ENCODE peak calls at places on chromosomes 11 and 22, in eight cellular contexts. F is GM23248, D is mesendoderm, H is neural progenitor cell, U is left lung, O is AG10803, A is tibial artery, W is cardiac muscle cell. I is an unnamed sample.

GRCh38 chr22:33013531-33014162 is 44.5 kb downstream of the SYN3 start:
- DNase-seq in F (no peak), D (no peak), H (no peak), U (no peak), O (no peak), A (no peak), W (no peak), I (no peak)

GRCh38 chr11:29200776-29201574 is 815.9 kb downstream of the KCNA4 start:
- DNase-seq in F (no peak), D (no peak), H (no peak), U (no peak), O (no peak), A (no peak), W (no peak), I (no peak)

GRCh38 chr11:12914401-12914912 is 94.7 kb upstream of the RASSF10 start:
- DNase-seq in F (peak), D (peak), H (peak), U (peak), O (peak), A (peak), W (peak), I (no peak)

GRCh38 chr11:5564259-5565019 is 16.1 kb upstream of the OR52H1 start:
- DNase-seq in F (peak), D (peak), H (no peak), U (no peak), O (peak), A (no peak), W (no peak), I (no peak)

GRCh38 chr22:46661221-46661851 is 41.1 kb downstream of the GRAMD4 start:
- DNase-seq in F (peak), D (no peak), H (no peak), U (peak), O (no peak), A (no peak), W (peak), I (peak)

GRCh38 chr11:44623321-44623715 is 57.9 kb downstream of the CD82 start:
- DNase-seq in F (no peak), D (no peak), H (no peak), U (peak), O (no peak), A (no peak), W (no peak), I (no peak)

GRCh38 chr22:41844513-41844912 is 11.6 kb downstream of the SREBF2 start:
- DNase-seq in F (no peak), D (no peak), H (no peak), U (no peak), O (no peak), A (no peak), W (no peak), I (no peak)

GRCh38 chr11:118126082-118126838 is 26.4 kb downstream of the SCN4B start:
- DNase-seq in F (no peak), D (peak), H (no peak), U (no peak), O (no peak), A (no peak), W (no peak), I (no peak)

GRCh38 chr22:49212002-49212401 is 615.7 kb downstream of the BRD1 start:
- DNase-seq in F (no peak), D (no peak), H (no peak), U (no peak), O (no peak), A (peak), W (no peak), I (no peak)

GRCh38 chr11:792535-792821 is 2.6 kb upstream of the CEND1 start:
- DNase-seq in F (no peak), D (no peak), H (no peak), U (no peak), O (no peak), A (no peak), W (no peak), I (no peak)

GRCh38 chr22:45804319-45804985 is 132.8 kb downstream of the ATXN10 start:
- DNase-seq in F (peak), D (no peak), H (no peak), U (no peak), O (peak), A (no peak), W (peak), I (no peak)

GRCh38 chr11:17839973-17840611 is 105.5 kb downstream of the KCNC1 start:
- DNase-seq in F (no peak), D (no peak), H (no peak), U (no peak), O (no peak), A (no peak), W (no peak), I (no peak)

GRCh38 chr22:17780741-17781318 is 6.6 kb upstream of the BID start:
- DNase-seq in F (no peak), D (no peak), H (no peak), U (peak), O (no peak), A (no peak), W (no peak), I (no peak)

GRCh38 chr11:2921742-2922493 is 7.3 kb downstream of the PHLDA2 start:
- DNase-seq in F (no peak), D (no peak), H (no peak), U (peak), O (no peak), A (no peak), W (no peak), I (no peak)

GRCh38 chr11:62791501-62792192 is at the start of gene TMEM223:
- DNase-seq in F (peak), D (peak), H (peak), U (peak), O (peak), A (peak), W (peak), I (peak)

GRCh38 chr11:113951487-113951886 is 23.4 kb upstream of the HTR3A start:
- DNase-seq in F (no peak), D (peak), H (peak), U (no peak), O (no peak), A (no peak), W (no peak), I (no peak)

GRCh38 chr11:926341-926916 is 759 bp downstream of the AP2A2 start:
- DNase-seq in F (peak), D (peak), H (peak), U (peak), O (peak), A (peak), W (peak), I (no peak)

GRCh38 chr11:46357483-46357936 is 10.2 kb downstream of the DGKZ start:
- DNase-seq in F (no peak), D (peak), H (no peak), U (peak), O (no peak), A (no peak), W (no peak), I (no peak)

GRCh38 chr11:47124675-47125074 is 52.0 kb downstream of the ARFGAP2 start:
- DNase-seq in F (no peak), D (no peak), H (no peak), U (no peak), O (no peak), A (no peak), W (no peak), I (no peak)

GRCh38 chr11:128696930-128697329 is 3.1 kb downstream of the FLI1 start:
- DNase-seq in F (no peak), D (no peak), H (no peak), U (no peak), O (no peak), A (no peak), W (no peak), I (no peak)

GRCh38 chr11:128694618-128695481 is 978 bp downstream of the FLI1 start:
- DNase-seq in F (peak), D (peak), H (peak), U (peak), O (no peak), A (no peak), W (no peak), I (no peak)

GRCh38 chr11:128697645-128698174 is 3.8 kb downstream of the FLI1 start:
- DNase-seq in F (no peak), D (no peak), H (no peak), U (no peak), O (no peak), A (no peak), W (no peak), I (no peak)

GRCh38 chr11:128692750-128693578 is 908 bp upstream of the FLI1 start:
- DNase-seq in F (peak), D (peak), H (peak), U (peak), O (peak), A (no peak), W (peak), I (no peak)

DNA sequence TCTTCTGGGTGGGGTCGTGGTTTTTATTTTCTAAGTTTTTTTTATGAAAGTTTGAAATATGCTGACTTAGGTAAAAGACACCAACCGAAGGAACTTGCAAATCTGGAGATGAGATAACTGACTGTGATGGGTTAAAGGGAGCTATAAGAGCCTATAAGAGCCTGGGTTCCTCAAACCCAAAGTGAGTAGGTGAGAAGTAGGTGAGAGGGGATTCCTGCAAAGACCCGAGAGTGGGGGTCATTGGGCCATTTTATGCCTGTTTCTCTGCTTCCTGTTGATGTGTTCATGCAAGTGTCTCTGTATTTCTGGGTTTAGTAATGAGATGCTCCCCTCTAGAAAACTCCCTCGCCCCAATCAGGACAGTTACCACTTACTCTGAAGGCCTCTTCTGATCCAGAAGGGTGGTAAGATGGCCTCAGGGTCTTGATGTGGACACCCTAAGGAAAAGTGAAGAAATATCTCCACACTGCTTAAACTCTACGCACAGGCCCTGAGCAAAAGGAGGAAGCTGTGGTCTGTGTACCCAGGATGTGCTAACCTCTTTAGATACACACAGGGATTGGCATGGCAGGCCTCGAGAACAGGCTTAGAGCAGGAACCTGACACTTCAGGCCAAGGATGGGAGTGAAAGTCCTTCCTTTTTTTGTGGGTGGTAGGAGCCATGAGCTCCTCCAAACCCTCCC is 1.8 kb downstream of the FLI1 start:
- DNase-seq in F (peak), D (no peak), H (no peak), U (no peak), O (no peak), A (peak), W (peak), I (peak)
- H3K4me3 ChIP-seq in F (peak), D (no peak), H (peak), U (peak), O (peak), A (peak), W (peak), I (peak)

DNA sequence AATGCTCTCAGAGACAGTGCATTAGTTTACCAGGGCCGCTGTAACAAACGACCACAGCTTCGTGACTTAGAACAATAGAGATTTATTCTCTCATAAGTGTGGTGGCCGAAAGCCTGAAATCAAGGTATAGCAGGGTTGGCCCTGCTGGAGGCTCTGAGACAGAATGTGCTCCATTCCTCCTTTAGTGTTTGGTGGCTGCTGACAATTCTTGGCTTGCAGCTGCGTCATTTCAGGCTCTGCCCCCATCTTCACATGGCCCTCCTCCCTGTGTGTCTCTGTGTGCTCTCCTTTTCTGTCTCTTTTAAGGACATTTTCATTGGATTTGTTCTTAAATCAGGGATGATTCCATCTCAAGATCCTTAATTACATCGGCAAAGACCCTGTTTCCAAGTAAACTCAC is 10.3 kb upstream of the APOL6 start:
- DNase-seq in F (peak), D (no peak), H (no peak), U (no peak), O (peak), A (no peak), W (peak), I (no peak)
- H3K4me3 ChIP-seq in F (no peak), D (no peak), H (no peak), U (no peak), O (peak), A (no peak), W (no peak), I (no peak)

GRCh38 chr11:69650832-69651344 is 9.9 kb downstream of the CCND1 start:
- DNase-seq in F (no peak), D (no peak), H (no peak), U (peak), O (no peak), A (no peak), W (no peak), I (no peak)

GRCh38 chr11:69651834-69652620 is 11.1 kb downstream of the CCND1 start:
- DNase-seq in F (no peak), D (no peak), H (no peak), U (peak), O (no peak), A (no peak), W (no peak), I (no peak)

GRCh38 chr11:69648679-69649575 is 8.0 kb downstream of the CCND1 start:
- DNase-seq in F (peak), D (no peak), H (no peak), U (no peak), O (no peak), A (no peak), W (no peak), I (no peak)

GRCh38 chr11:69649576-69649900 is 8.6 kb downstream of the CCND1 start:
- DNase-seq in F (no peak), D (no peak), H (no peak), U (no peak), O (no peak), A (no peak), W (no peak), I (no peak)

GRCh38 chr11:69650081-69650831 is 9.3 kb downstream of the CCND1 start:
- DNase-seq in F (peak), D (no peak), H (no peak), U (peak), O (peak), A (no peak), W (no peak), I (no peak)
- H3K4me3 ChIP-seq in F (no peak), D (no peak), H (no peak), U (no peak), O (no peak), A (no peak), W (no peak), I (no peak)

GRCh38 chr11:68254421-68254820 is 17.4 kb downstream of the C11orf24 start:
- DNase-seq in F (no peak), D (no peak), H (no peak), U (no peak), O (no peak), A (no peak), W (no peak), I (no peak)

GRCh38 chr11:68253682-68254081 is 18.1 kb downstream of the C11orf24 start:
- DNase-seq in F (no peak), D (no peak), H (no peak), U (no peak), O (no peak), A (no peak), W (no peak), I (no peak)

GRCh38 chr11:68255526-68255925 is 16.2 kb downstream of the C11orf24 start:
- DNase-seq in F (no peak), D (no peak), H (no peak), U (no peak), O (peak), A (no peak), W (peak), I (no peak)

GRCh38 chr11:68256331-68256741 is 15.4 kb downstream of the C11orf24 start:
- DNase-seq in F (peak), D (no peak), H (peak), U (no peak), O (peak), A (no peak), W (peak), I (no peak)

DNA sequence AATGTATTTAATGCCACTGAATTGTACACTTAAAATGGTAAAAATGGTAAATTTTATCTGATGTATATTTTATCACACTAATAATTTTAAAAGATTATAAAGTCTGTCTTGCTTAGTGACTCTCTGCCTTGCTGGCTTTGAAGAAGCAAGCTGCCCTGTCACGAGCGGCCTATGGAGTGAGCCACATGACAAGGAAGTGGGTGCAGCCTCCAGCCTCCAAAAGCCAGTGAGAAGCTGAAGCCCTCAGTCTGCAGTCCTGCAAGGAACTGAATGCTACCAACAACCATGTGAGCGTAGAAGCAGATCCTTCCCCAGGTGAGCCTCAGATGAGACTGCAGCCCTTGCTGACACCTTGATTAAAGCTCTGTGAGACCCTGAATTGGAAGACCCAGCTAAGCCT is 20.0 kb downstream of the C11orf24 start:
- DNase-seq in F (no peak), D (no peak), H (no peak), U (no peak), O (no peak), A (no peak), W (no peak), I (no peak)
- H3K4me3 ChIP-seq in F (no peak), D (no peak), H (no peak), U (no peak), O (no peak), A (no peak), W (no peak), I (no peak)

GRCh38 chr11:73380897-73381410 is 4.8 kb downstream of the RELT start:
- DNase-seq in F (no peak), D (no peak), H (peak), U (no peak), O (no peak), A (no peak), W (no peak), I (no peak)
- H3K4me3 ChIP-seq in F (no peak), D (no peak), H (no peak), U (no peak), O (no peak), A (no peak), W (no peak), I (no peak)

I was measured in CD8-positive, alpha-beta memory T cell.